ENCODE peak calls at places on chromosomes 11 and 22, in ten cellular contexts. S is cerebellar cortex, T is GOT3, K is skeletal muscle cell, U is pulmonary artery endothelial cell, O is upper lobe of right lung, B is amniotic stem cell, P is Calu3, V is mesothelial cell of epicardium, A is HFF-Myc. I is an unnamed sample.

GRCh38 chr11:62708423-62709261 is 1.2 kb downstream of the GNG3 start:
- DNase-seq in B (no peak), P (no peak), U (no peak), V (no peak), T (no peak), A (no peak), O (peak), S (no peak), K (no peak), I (no peak)

GRCh38 chr11:97739892-97740782 is 1280.6 kb upstream of the CNTN5 start:
- DNase-seq in A (no peak), T (no peak), S (no peak), V (no peak), B (peak), K (peak), U (peak), P (no peak), O (no peak), I (no peak)

GRCh38 chr11:104668797-104669463 is 229.3 kb downstream of the CASP12 start:
- DNase-seq in T (no peak), S (no peak), P (no peak), B (peak), O (no peak), A (peak), K (peak), U (peak), V (no peak), I (no peak)

GRCh38 chr11:34313099-34313517 is 44.7 kb downstream of the ABTB2 start:
- DNase-seq in B (no peak), U (no peak), T (no peak), P (no peak), O (no peak), V (no peak), S (no peak), K (no peak), A (no peak), I (no peak)

GRCh38 chr11:122697636-122698167 is 42.2 kb downstream of the UBASH3B start:
- DNase-seq in A (no peak), O (no peak), V (no peak), S (no peak), K (peak), B (no peak), U (no peak), P (no peak), T (no peak), I (no peak)

GRCh38 chr11:2777871-2778629 is 78.3 kb upstream of the KCNQ1OT1 start:
- DNase-seq in O (peak), P (peak), S (peak), A (no peak), U (no peak), T (no peak), B (no peak), V (no peak), K (no peak), I (no peak)

GRCh38 chr22:27716074-27716473 is 85.5 kb downstream of the MN1 start:
- DNase-seq in B (no peak), P (no peak), O (no peak), T (no peak), A (no peak), U (no peak), S (no peak), K (no peak), V (no peak), I (no peak)

GRCh38 chr11:92932023-92932422 is 37.4 kb upstream of the MTNR1B start:
- DNase-seq in U (no peak), V (no peak), P (no peak), A (no peak), S (no peak), T (no peak), K (peak), B (no peak), O (no peak), I (no peak)

GRCh38 chr11:46597155-46597554 is 3.3 kb upstream of the AMBRA1 start:
- DNase-seq in U (no peak), V (no peak), O (no peak), T (no peak), K (no peak), B (no peak), A (no peak), P (no peak), S (no peak), I (no peak)

GRCh38 chr11:102390667-102391449 is 43.8 kb downstream of the BIRC2 start:
- DNase-seq in S (peak), P (peak), K (peak), T (no peak), A (no peak), V (no peak), B (peak), O (no peak), U (no peak), I (peak)

GRCh38 chr11:13680501-13681264 is 12.2 kb downstream of the FAR1 start:
- DNase-seq in K (no peak), O (no peak), V (no peak), S (no peak), A (no peak), U (no peak), B (no peak), T (no peak), P (no peak), I (no peak)

GRCh38 chr22:47245786-47246185 is 483.3 kb downstream of the TBC1D22A start:
- DNase-seq in P (no peak), V (no peak), B (no peak), T (no peak), O (no peak), S (no peak), A (no peak), K (no peak), U (no peak), I (no peak)

GRCh38 chr11:117410861-117411725 is 83.4 kb downstream of the CEP164 start:
- DNase-seq in T (no peak), A (no peak), U (no peak), S (peak), B (no peak), P (no peak), K (no peak), V (no peak), O (peak), I (no peak)

GRCh38 chr22:19863571-19863970 is 8.9 kb upstream of the GNB1L start:
- DNase-seq in P (no peak), S (no peak), O (no peak), U (no peak), B (no peak), A (no peak), T (no peak), V (no peak), K (no peak), I (no peak)

GRCh38 chr22:22892096-22893052 is 4.8 kb downstream of the IGLL5 start:
- DNase-seq in O (no peak), U (no peak), K (no peak), T (no peak), S (no peak), P (no peak), V (no peak), A (no peak), B (no peak), I (no peak)

GRCh38 chr11:66331542-66332370 is 4.5 kb downstream of the RIN1 start:
- DNase-seq in T (no peak), P (no peak), K (no peak), S (no peak), O (no peak), V (no peak), B (no peak), U (no peak), A (no peak), I (no peak)

GRCh38 chr11:66106786-66107599 is 36.9 kb downstream of the PACS1 start:
- DNase-seq in S (no peak), U (no peak), O (no peak), B (no peak), A (no peak), T (no peak), K (no peak), V (no peak), P (no peak), I (no peak)

GRCh38 chr11:6249822-6250555 is 9.6 kb upstream of the CCKBR start:
- DNase-seq in S (no peak), A (peak), T (no peak), V (no peak), B (peak), P (peak), U (peak), O (peak), K (peak), I (no peak)

GRCh38 chr22:20392983-20393704 is 807 bp upstream of the ZNF74 start:
- DNase-seq in V (no peak), B (no peak), O (peak), K (no peak), U (no peak), S (no peak), A (no peak), P (no peak), T (no peak), I (no peak)

GRCh38 chr11:85027346-85027745 is 599.8 kb downstream of the DLG2 start:
- DNase-seq in U (no peak), A (no peak), T (no peak), S (no peak), V (no peak), P (no peak), O (no peak), K (no peak), B (no peak), I (no peak)

GRCh38 chr11:43989162-43989961 is 46.9 kb downstream of the C11orf96 start:
- DNase-seq in S (peak), P (no peak), B (no peak), A (no peak), T (no peak), V (no peak), K (no peak), U (no peak), O (no peak), I (no peak)

GRCh38 chr11:45801723-45802315 is 3.1 kb upstream of the SLC35C1 start:
- DNase-seq in B (no peak), A (no peak), V (no peak), U (no peak), K (no peak), P (no peak), O (no peak), S (no peak), T (no peak), I (no peak)

GRCh38 chr11:70574725-70575347 is 176.5 kb downstream of the CTTN start:
- DNase-seq in V (no peak), B (no peak), O (peak), A (no peak), P (no peak), K (no peak), S (no peak), T (no peak), U (no peak), I (no peak)

GRCh38 chr22:20629401-20629800 is 122.0 kb downstream of the MED15 start:
- DNase-seq in A (no peak), S (no peak), U (no peak), T (no peak), O (no peak), K (no peak), P (no peak), B (no peak), V (no peak), I (no peak)

GRCh38 chr11:105226062-105226461 is 86.5 kb upstream of the CARD18 start:
- DNase-seq in U (no peak), T (no peak), S (no peak), K (no peak), V (no peak), O (no peak), P (no peak), B (no peak), A (no peak), I (no peak)

GRCh38 chr22:28072066-28072465 is 153.0 kb upstream of the PITPNB start:
- DNase-seq in V (no peak), B (no peak), U (no peak), A (no peak), T (no peak), O (no peak), S (no peak), P (no peak), K (no peak), I (no peak)

GRCh38 chr11:64759722-64760719 is at the start of gene PYGM:
- DNase-seq in T (no peak), P (no peak), S (peak), A (no peak), K (peak), B (no peak), V (no peak), O (peak), U (no peak), I (peak)

GRCh38 chr11:5922749-5923426 is 19.2 kb upstream of the OR56A3 start:
- DNase-seq in A (no peak), V (no peak), B (no peak), K (no peak), T (no peak), O (no peak), S (no peak), U (no peak), P (no peak), I (no peak)

GRCh38 chr22:22618448-22618847 is 26.0 kb upstream of the GGTLC2 start:
- DNase-seq in T (no peak), K (no peak), B (no peak), O (no peak), A (no peak), U (no peak), S (no peak), V (no peak), P (no peak), I (no peak)

GRCh38 chr11:82465481-82465880 is 268.2 kb downstream of the FAM181B start:
- DNase-seq in V (no peak), K (no peak), U (no peak), P (no peak), B (no peak), A (no peak), O (no peak), S (no peak), T (no peak), I (no peak)

I was measured in frontal cortex.